ENCODE peak calls at places on chromosomes 5 and 9, in six cellular contexts. One of them, this sample, is unnamed.

GRCh38 chr9:119941081-119941480 is 571.8 kb upstream of the BRINP1 start:
- DNase-seq in astrocyte: no peak
- DNase-seq in mammary epithelial cell: no peak
- DNase-seq in adrenal gland: no peak
- DNase-seq in AG04450: no peak
- DNase-seq in neural progenitor cell: no peak
- DNase-seq in this sample: no peak

GRCh38 chr5:108238936-108239887 is 142.7 kb downstream of the FBXL17 start:
- DNase-seq in astrocyte: peak; percentile 16
- DNase-seq in mammary epithelial cell: no peak
- DNase-seq in adrenal gland: no peak
- DNase-seq in AG04450: no peak
- DNase-seq in neural progenitor cell: no peak
- DNase-seq in this sample: no peak

GRCh38 chr5:69527128-69527745 is 32.8 kb upstream of the GTF2H2C start:
- DNase-seq in astrocyte: no peak
- DNase-seq in mammary epithelial cell: no peak
- DNase-seq in adrenal gland: no peak
- DNase-seq in AG04450: no peak
- DNase-seq in neural progenitor cell: no peak
- DNase-seq in this sample: no peak

GRCh38 chr5:125267636-125268248 is 521.3 kb upstream of the ZNF608 start:
- DNase-seq in astrocyte: no peak
- DNase-seq in mammary epithelial cell: peak; percentile 13
- DNase-seq in adrenal gland: no peak
- DNase-seq in AG04450: no peak
- DNase-seq in neural progenitor cell: no peak
- DNase-seq in this sample: no peak

GRCh38 chr5:14879985-14880589 is 8.5 kb upstream of the ANKH start:
- DNase-seq in astrocyte: peak; percentile 24
- DNase-seq in mammary epithelial cell: peak; percentile 54
- DNase-seq in adrenal gland: no peak
- DNase-seq in AG04450: peak; percentile 32
- DNase-seq in neural progenitor cell: no peak
- DNase-seq in this sample: peak; percentile 20

GRCh38 chr9:79952401-79952800 is 380.6 kb downstream of the TLE4 start:
- DNase-seq in astrocyte: peak; percentile 4
- DNase-seq in mammary epithelial cell: no peak
- DNase-seq in adrenal gland: no peak
- DNase-seq in AG04450: no peak
- DNase-seq in neural progenitor cell: no peak
- DNase-seq in this sample: no peak

GRCh38 chr5:79020861-79021561 is 35.9 kb upstream of the ARSB start:
- DNase-seq in astrocyte: peak; percentile 85
- DNase-seq in mammary epithelial cell: peak; percentile 39
- DNase-seq in adrenal gland: peak; percentile 47
- DNase-seq in AG04450: peak; percentile 43
- DNase-seq in neural progenitor cell: peak; percentile 72
- DNase-seq in this sample: peak; percentile 93

GRCh38 chr9:2307480-2307879 is 292.3 kb downstream of the SMARCA2 start:
- DNase-seq in astrocyte: no peak
- DNase-seq in mammary epithelial cell: peak; percentile 44
- DNase-seq in adrenal gland: no peak
- DNase-seq in AG04450: peak; percentile 1
- DNase-seq in neural progenitor cell: no peak
- DNase-seq in this sample: no peak

GRCh38 chr5:149541893-149542292 is 9.3 kb downstream of the CSNK1A1 start:
- DNase-seq in astrocyte: no peak
- DNase-seq in mammary epithelial cell: no peak
- DNase-seq in adrenal gland: peak; percentile 37
- DNase-seq in AG04450: no peak
- DNase-seq in neural progenitor cell: no peak
- DNase-seq in this sample: no peak

GRCh38 chr5:171914939-171915338 is 91.5 kb downstream of the FBXW11 start:
- DNase-seq in astrocyte: no peak
- DNase-seq in mammary epithelial cell: no peak
- DNase-seq in adrenal gland: no peak
- DNase-seq in AG04450: no peak
- DNase-seq in neural progenitor cell: no peak
- DNase-seq in this sample: no peak

GRCh38 chr5:123036391-123037103 is at the start of gene PPIC:
- DNase-seq in astrocyte: peak; percentile 69
- DNase-seq in mammary epithelial cell: peak; percentile 85
- DNase-seq in adrenal gland: peak; percentile 91
- DNase-seq in AG04450: no peak
- DNase-seq in neural progenitor cell: peak; percentile 77
- DNase-seq in this sample: peak; percentile 95

GRCh38 chr5:168822745-168823281 is 243.6 kb upstream of the PANK3 start:
- DNase-seq in astrocyte: peak; percentile 3
- DNase-seq in mammary epithelial cell: peak; percentile 22
- DNase-seq in adrenal gland: no peak
- DNase-seq in AG04450: no peak
- DNase-seq in neural progenitor cell: no peak
- DNase-seq in this sample: no peak

GRCh38 chr9:127130661-127131538 is 8.5 kb upstream of the ANGPTL2 start:
- DNase-seq in astrocyte: peak; percentile 97
- DNase-seq in mammary epithelial cell: peak; percentile 84
- DNase-seq in adrenal gland: no peak
- DNase-seq in AG04450: peak; percentile 88
- DNase-seq in neural progenitor cell: no peak
- DNase-seq in this sample: peak; percentile 84

GRCh38 chr5:76789991-76790571 is 28.7 kb upstream of the F2RL1 start:
- DNase-seq in astrocyte: peak; percentile 81
- DNase-seq in mammary epithelial cell: no peak
- DNase-seq in adrenal gland: no peak
- DNase-seq in AG04450: no peak
- DNase-seq in neural progenitor cell: no peak
- DNase-seq in this sample: peak; percentile 55

GRCh38 chr5:76785493-76785892 is 33.3 kb upstream of the F2RL1 start:
- DNase-seq in astrocyte: peak; percentile 61
- DNase-seq in mammary epithelial cell: peak; percentile 56
- DNase-seq in adrenal gland: no peak
- DNase-seq in AG04450: no peak
- DNase-seq in neural progenitor cell: no peak
- DNase-seq in this sample: peak; percentile 51

GRCh38 chr5:76790632-76791290 is 28.1 kb upstream of the F2RL1 start:
- DNase-seq in astrocyte: peak; percentile 100
- DNase-seq in mammary epithelial cell: peak; percentile 97
- DNase-seq in adrenal gland: peak; percentile 32
- DNase-seq in AG04450: peak; percentile 94
- DNase-seq in neural progenitor cell: no peak
- DNase-seq in this sample: peak; percentile 88

GRCh38 chr5:76787237-76787636 is 31.6 kb upstream of the F2RL1 start:
- DNase-seq in astrocyte: peak; percentile 97
- DNase-seq in mammary epithelial cell: peak; percentile 69
- DNase-seq in adrenal gland: no peak
- DNase-seq in AG04450: peak; percentile 88
- DNase-seq in neural progenitor cell: no peak
- DNase-seq in this sample: no peak

DNA sequence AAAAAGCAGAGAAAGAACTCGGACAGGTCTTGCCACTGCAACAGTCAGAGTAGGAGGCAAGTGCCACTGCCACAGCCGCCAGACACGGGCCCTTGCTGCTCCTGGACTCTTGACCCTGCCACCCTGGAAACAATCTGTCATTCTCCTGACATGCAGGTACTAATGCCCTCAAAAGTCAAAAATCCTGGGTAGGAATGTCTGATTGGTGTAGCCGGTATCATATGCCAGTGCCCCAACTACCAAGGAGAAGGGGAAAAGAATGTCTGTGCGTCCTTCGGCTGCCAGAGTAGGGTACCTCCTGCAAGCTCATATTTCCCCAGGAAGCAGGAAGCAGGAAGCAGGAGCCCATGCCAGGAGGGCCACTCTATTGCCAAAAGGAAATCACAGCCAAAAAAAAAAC is 30.5 kb upstream of the F2RL1 start:
- DNase-seq in astrocyte: no peak
- DNase-seq in mammary epithelial cell: no peak
- DNase-seq in adrenal gland: no peak
- DNase-seq in AG04450: no peak
- DNase-seq in neural progenitor cell: no peak
- DNase-seq in this sample: no peak
- H3K27ac ChIP-seq in astrocyte: no peak overlapping the region
- H3K27ac ChIP-seq in mammary epithelial cell: no peak overlapping the region
- H3K27ac ChIP-seq in adrenal gland: no peak overlapping the region
- H3K27ac ChIP-seq in AG04450: no peak overlapping the region
- H3K27ac ChIP-seq in neural progenitor cell: no peak overlapping the region
- H3K27ac ChIP-seq in this sample: no peak overlapping the region

GRCh38 chr5:111386832-111387162 is 125.5 kb downstream of the STARD4 start:
- DNase-seq in astrocyte: no peak
- DNase-seq in mammary epithelial cell: no peak
- DNase-seq in adrenal gland: no peak
- DNase-seq in AG04450: no peak
- DNase-seq in neural progenitor cell: no peak
- DNase-seq in this sample: no peak

GRCh38 chr5:111394580-111394979 is 117.8 kb downstream of the STARD4 start:
- DNase-seq in astrocyte: peak; percentile 65
- DNase-seq in mammary epithelial cell: peak; percentile 63
- DNase-seq in adrenal gland: no peak
- DNase-seq in AG04450: peak; percentile 27
- DNase-seq in neural progenitor cell: no peak
- DNase-seq in this sample: no peak

GRCh38 chr5:111398013-111398412 is 114.3 kb downstream of the STARD4 start:
- DNase-seq in astrocyte: no peak
- DNase-seq in mammary epithelial cell: no peak
- DNase-seq in adrenal gland: no peak
- DNase-seq in AG04450: no peak
- DNase-seq in neural progenitor cell: no peak
- DNase-seq in this sample: no peak

GRCh38 chr5:111389390-111390082 is 122.8 kb downstream of the STARD4 start:
- DNase-seq in astrocyte: peak; percentile 81
- DNase-seq in mammary epithelial cell: peak; percentile 94
- DNase-seq in adrenal gland: no peak
- DNase-seq in AG04450: peak; percentile 23
- DNase-seq in neural progenitor cell: no peak
- DNase-seq in this sample: no peak

DNA sequence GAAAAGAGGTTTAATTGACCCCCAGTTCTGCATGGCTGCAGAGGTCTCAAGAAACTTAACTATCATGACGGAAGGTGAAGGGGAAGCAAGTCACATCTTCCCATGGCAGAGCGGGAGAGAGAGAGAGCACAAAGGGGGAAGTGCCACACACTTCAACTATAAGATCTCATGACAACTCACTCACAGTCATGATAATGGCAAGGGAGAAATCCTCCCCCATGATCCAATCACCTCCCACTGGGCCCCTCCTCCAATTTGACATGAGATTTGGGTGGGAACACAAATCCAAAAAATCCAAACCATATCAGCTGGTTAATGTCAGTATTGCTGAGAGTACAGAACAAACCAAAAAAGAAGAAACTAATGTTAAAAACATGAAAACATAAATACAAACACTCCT is 120.2 kb downstream of the STARD4 start:
- DNase-seq in astrocyte: no peak
- DNase-seq in mammary epithelial cell: no peak
- DNase-seq in adrenal gland: no peak
- DNase-seq in AG04450: no peak
- DNase-seq in neural progenitor cell: no peak
- DNase-seq in this sample: no peak
- H3K27me3 ChIP-seq in astrocyte: no peaks in the 10 kb centered on the region
- H3K27me3 ChIP-seq in mammary epithelial cell: no peaks in the 10 kb centered on the region
- H3K27me3 ChIP-seq in adrenal gland: no peaks in the 10 kb centered on the region
- H3K27me3 ChIP-seq in AG04450: no peaks in the 10 kb centered on the region
- H3K27me3 ChIP-seq in neural progenitor cell: no peaks in the 10 kb centered on the region
- H3K27me3 ChIP-seq in this sample: no peaks in the 10 kb centered on the region

GRCh38 chr5:178474562-178475184 is 115.5 kb downstream of the COL23A1 start:
- DNase-seq in astrocyte: no peak
- DNase-seq in mammary epithelial cell: no peak
- DNase-seq in adrenal gland: no peak
- DNase-seq in AG04450: no peak
- DNase-seq in neural progenitor cell: no peak
- DNase-seq in this sample: no peak

GRCh38 chr5:178476531-178476930 is 113.7 kb downstream of the COL23A1 start:
- DNase-seq in astrocyte: no peak
- DNase-seq in mammary epithelial cell: no peak
- DNase-seq in adrenal gland: no peak
- DNase-seq in AG04450: no peak
- DNase-seq in neural progenitor cell: no peak
- DNase-seq in this sample: no peak

GRCh38 chr5:178477224-178478201 is 112.7 kb downstream of the COL23A1 start:
- DNase-seq in astrocyte: no peak
- DNase-seq in mammary epithelial cell: no peak
- DNase-seq in adrenal gland: no peak
- DNase-seq in AG04450: no peak
- DNase-seq in neural progenitor cell: no peak
- DNase-seq in this sample: no peak

GRCh38 chr5:178479261-178479660 is 110.9 kb downstream of the COL23A1 start:
- DNase-seq in astrocyte: no peak
- DNase-seq in mammary epithelial cell: no peak
- DNase-seq in adrenal gland: no peak
- DNase-seq in AG04450: no peak
- DNase-seq in neural progenitor cell: no peak
- DNase-seq in this sample: no peak

DNA sequence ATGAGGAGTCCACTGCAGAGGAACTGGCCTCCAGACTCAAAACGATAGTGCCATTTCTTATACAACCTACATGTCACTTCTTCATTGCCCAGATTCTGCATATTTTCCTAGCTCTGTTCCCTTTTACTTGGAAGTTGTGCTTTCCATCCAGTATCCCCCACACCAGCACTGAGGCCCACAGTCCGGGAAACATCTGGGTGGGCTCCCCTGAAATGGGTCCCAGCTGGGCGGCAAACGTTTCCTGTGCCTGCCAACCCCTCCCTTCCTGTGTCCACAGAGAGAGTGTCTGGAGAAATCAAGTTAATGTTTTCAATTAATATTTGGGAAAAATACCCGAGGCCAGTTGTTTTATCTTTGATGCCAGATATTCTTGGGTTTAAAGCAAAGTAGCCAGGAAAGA is 111.8 kb downstream of the COL23A1 start:
- DNase-seq in astrocyte: no peak
- DNase-seq in mammary epithelial cell: no peak
- DNase-seq in adrenal gland: no peak
- DNase-seq in AG04450: no peak
- DNase-seq in neural progenitor cell: no peak
- DNase-seq in this sample: no peak
- H3K4me3 ChIP-seq in astrocyte: no peak overlapping the region
- H3K4me3 ChIP-seq in mammary epithelial cell: no peak overlapping the region
- H3K4me3 ChIP-seq in adrenal gland: no peak overlapping the region
- H3K4me3 ChIP-seq in AG04450: no peak overlapping the region
- H3K4me3 ChIP-seq in neural progenitor cell: no peak overlapping the region
- H3K4me3 ChIP-seq in this sample: no peak overlapping the region

DNA sequence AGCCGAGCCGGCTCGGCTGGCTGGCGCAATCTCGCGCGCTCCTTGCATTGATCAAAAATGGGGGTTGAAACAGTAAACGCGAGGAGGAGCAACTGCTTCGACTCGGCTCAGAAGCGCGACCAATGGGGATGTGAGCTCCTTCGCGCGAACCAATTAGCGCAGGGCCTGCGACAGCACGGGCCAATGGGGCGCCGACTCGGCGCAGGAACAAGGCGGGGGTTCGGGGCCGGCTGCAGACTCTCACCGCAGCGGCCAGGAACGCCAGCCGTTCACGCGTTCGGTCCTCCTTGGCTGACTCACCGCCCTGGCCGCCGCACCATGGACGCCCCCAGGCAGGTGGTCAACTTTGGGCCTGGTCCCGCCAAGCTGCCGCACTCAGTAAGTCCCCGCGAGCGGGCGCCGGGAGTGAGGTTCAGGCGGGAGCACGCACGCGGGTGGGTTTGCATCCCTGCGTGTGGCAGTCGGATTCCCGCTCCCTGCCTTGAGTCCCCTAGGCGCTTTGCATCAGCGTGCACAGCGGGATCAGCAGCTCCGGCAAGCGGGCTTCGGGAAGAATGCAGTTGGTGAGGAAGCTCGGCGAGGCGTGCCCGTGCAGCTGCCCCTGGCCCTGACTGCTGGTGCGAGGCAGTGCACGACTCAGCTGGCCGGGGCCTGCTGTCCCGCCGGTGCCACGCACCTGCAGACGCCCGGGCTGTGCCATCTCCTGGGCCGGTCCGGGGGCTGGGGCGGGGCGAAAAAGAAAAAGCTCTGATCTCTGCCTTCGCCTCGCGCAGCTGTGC is at the start of gene PSAT1:
- DNase-seq in astrocyte: peak; percentile 96
- DNase-seq in mammary epithelial cell: peak; percentile 96
- DNase-seq in adrenal gland: peak; percentile 97
- DNase-seq in AG04450: peak; percentile 96
- DNase-seq in neural progenitor cell: peak; percentile 97
- DNase-seq in this sample: peak; percentile 80
- H3K27ac ChIP-seq in astrocyte: peak within 1 kb of the TSS; percentile 46
- H3K27ac ChIP-seq in mammary epithelial cell: peak within 1 kb of the TSS; percentile 84
- H3K27ac ChIP-seq in adrenal gland: peak within 1 kb of the TSS; percentile 77
- H3K27ac ChIP-seq in AG04450: peak within 1 kb of the TSS; percentile 97
- H3K27ac ChIP-seq in neural progenitor cell: peak within 1 kb of the TSS; percentile 84
- H3K27ac ChIP-seq in this sample: no peak within 1 kb of the TSS

This sample was measured in SJSA1.